ENCODE peak calls at places on chromosomes 2 and 18, in six cellular contexts. One of them, this sample, is unnamed.

GRCh38 chr2:119586085-119586484 is 41.8 kb downstream of the CFAP221 start:
- DNase-seq in RWPE1: no peak
- DNase-seq in upper lobe of right lung: no peak
- DNase-seq in CD4-positive, alpha-beta T cell: no peak
- DNase-seq in IMR-90: no peak
- DNase-seq in mesendoderm: peak; percentile 10
- DNase-seq in this sample: no peak

GRCh38 chr2:167582619-167583018 is 664.8 kb downstream of the STK39 start:
- DNase-seq in RWPE1: no peak
- DNase-seq in mesendoderm: peak; percentile 27
- DNase-seq in upper lobe of right lung: no peak
- DNase-seq in IMR-90: no peak
- DNase-seq in CD4-positive, alpha-beta T cell: no peak
- DNase-seq in this sample: no peak

GRCh38 chr18:61892683-61893303 is at the start of gene RNF152:
- DNase-seq in CD4-positive, alpha-beta T cell: no peak
- DNase-seq in mesendoderm: peak; percentile 85
- DNase-seq in IMR-90: peak; percentile 25
- DNase-seq in RWPE1: peak; percentile 23
- DNase-seq in upper lobe of right lung: peak; percentile 63
- DNase-seq in this sample: peak; percentile 25

GRCh38 chr18:48781041-48781989 is 169.4 kb downstream of the SMAD7 start:
- DNase-seq in mesendoderm: peak; percentile 80
- DNase-seq in upper lobe of right lung: peak; percentile 95
- DNase-seq in IMR-90: peak; percentile 39
- DNase-seq in CD4-positive, alpha-beta T cell: no peak
- DNase-seq in RWPE1: no peak
- DNase-seq in this sample: peak; percentile 63

GRCh38 chr18:70387018-70387417 is 98.2 kb downstream of the SOCS6 start:
- DNase-seq in CD4-positive, alpha-beta T cell: no peak
- DNase-seq in IMR-90: no peak
- DNase-seq in upper lobe of right lung: no peak
- DNase-seq in mesendoderm: no peak
- DNase-seq in RWPE1: no peak
- DNase-seq in this sample: no peak

GRCh38 chr2:239321596-239322413 is 79.0 kb downstream of the HDAC4 start:
- DNase-seq in mesendoderm: no peak
- DNase-seq in CD4-positive, alpha-beta T cell: no peak
- DNase-seq in IMR-90: no peak
- DNase-seq in RWPE1: no peak
- DNase-seq in upper lobe of right lung: no peak
- DNase-seq in this sample: no peak

GRCh38 chr2:157789161-157789720 is 86.9 kb downstream of the ACVR1 start:
- DNase-seq in RWPE1: no peak
- DNase-seq in mesendoderm: no peak
- DNase-seq in upper lobe of right lung: no peak
- DNase-seq in IMR-90: peak; percentile 23
- DNase-seq in CD4-positive, alpha-beta T cell: no peak
- DNase-seq in this sample: no peak

GRCh38 chr2:163681765-163682164 is 54.0 kb downstream of the FIGN start:
- DNase-seq in CD4-positive, alpha-beta T cell: no peak
- DNase-seq in mesendoderm: no peak
- DNase-seq in RWPE1: no peak
- DNase-seq in upper lobe of right lung: no peak
- DNase-seq in IMR-90: peak; percentile 17
- DNase-seq in this sample: no peak

GRCh38 chr2:46376586-46377286 is 79.5 kb downstream of the EPAS1 start:
- DNase-seq in IMR-90: no peak
- DNase-seq in RWPE1: no peak
- DNase-seq in CD4-positive, alpha-beta T cell: no peak
- DNase-seq in mesendoderm: peak; percentile 18
- DNase-seq in upper lobe of right lung: no peak
- DNase-seq in this sample: no peak

GRCh38 chr2:88002359-88002707 is 14.0 kb downstream of the RNU2-63P start:
- DNase-seq in CD4-positive, alpha-beta T cell: no peak
- DNase-seq in mesendoderm: no peak
- DNase-seq in upper lobe of right lung: no peak
- DNase-seq in IMR-90: no peak
- DNase-seq in RWPE1: no peak
- DNase-seq in this sample: no peak

GRCh38 chr2:187208199-187208785 is 239.8 kb downstream of the CALCRL start:
- DNase-seq in upper lobe of right lung: no peak
- DNase-seq in CD4-positive, alpha-beta T cell: no peak
- DNase-seq in IMR-90: no peak
- DNase-seq in RWPE1: no peak
- DNase-seq in mesendoderm: no peak
- DNase-seq in this sample: no peak

GRCh38 chr18:63098014-63098981 is 221.3 kb downstream of the BCL2 start:
- DNase-seq in RWPE1: no peak
- DNase-seq in CD4-positive, alpha-beta T cell: no peak
- DNase-seq in mesendoderm: no peak
- DNase-seq in IMR-90: no peak
- DNase-seq in upper lobe of right lung: no peak
- DNase-seq in this sample: no peak

GRCh38 chr2:128309341-128310093 is 9.2 kb downstream of the HS6ST1 start:
- DNase-seq in IMR-90: peak; percentile 86
- DNase-seq in RWPE1: no peak
- DNase-seq in mesendoderm: no peak
- DNase-seq in upper lobe of right lung: peak; percentile 68
- DNase-seq in CD4-positive, alpha-beta T cell: no peak
- DNase-seq in this sample: no peak

GRCh38 chr2:439077-439476 is 151.2 kb upstream of the ALKAL2 start:
- DNase-seq in mesendoderm: no peak
- DNase-seq in RWPE1: no peak
- DNase-seq in CD4-positive, alpha-beta T cell: no peak
- DNase-seq in upper lobe of right lung: no peak
- DNase-seq in IMR-90: no peak
- DNase-seq in this sample: no peak

GRCh38 chr18:32446780-32447179 is 23.9 kb downstream of the GAREM1 start:
- DNase-seq in upper lobe of right lung: no peak
- DNase-seq in IMR-90: no peak
- DNase-seq in mesendoderm: no peak
- DNase-seq in CD4-positive, alpha-beta T cell: no peak
- DNase-seq in RWPE1: no peak
- DNase-seq in this sample: no peak

GRCh38 chr18:47250415-47251046 is 929 bp downstream of the SKOR2 start:
- DNase-seq in RWPE1: no peak
- DNase-seq in upper lobe of right lung: no peak
- DNase-seq in mesendoderm: peak; percentile 55
- DNase-seq in CD4-positive, alpha-beta T cell: no peak
- DNase-seq in IMR-90: no peak
- DNase-seq in this sample: no peak

GRCh38 chr18:49944681-49945080 is 131.3 kb upstream of the ACAA2 start:
- DNase-seq in upper lobe of right lung: no peak
- DNase-seq in mesendoderm: peak; percentile 55
- DNase-seq in CD4-positive, alpha-beta T cell: no peak
- DNase-seq in IMR-90: peak; percentile 7
- DNase-seq in RWPE1: no peak
- DNase-seq in this sample: no peak

GRCh38 chr2:168515502-168515901 is 59.4 kb downstream of the CERS6 start:
- DNase-seq in mesendoderm: no peak
- DNase-seq in RWPE1: peak; percentile 62
- DNase-seq in IMR-90: peak; percentile 76
- DNase-seq in upper lobe of right lung: no peak
- DNase-seq in CD4-positive, alpha-beta T cell: no peak
- DNase-seq in this sample: no peak

GRCh38 chr2:61343141-61343540 is 127.7 kb downstream of the USP34 start:
- DNase-seq in CD4-positive, alpha-beta T cell: no peak
- DNase-seq in RWPE1: no peak
- DNase-seq in upper lobe of right lung: no peak
- DNase-seq in IMR-90: no peak
- DNase-seq in mesendoderm: no peak
- DNase-seq in this sample: no peak

GRCh38 chr18:76494541-76495403 is at the start of gene ZNF516:
- DNase-seq in RWPE1: peak; percentile 13
- DNase-seq in CD4-positive, alpha-beta T cell: no peak
- DNase-seq in mesendoderm: peak; percentile 49
- DNase-seq in IMR-90: peak; percentile 34
- DNase-seq in upper lobe of right lung: no peak
- DNase-seq in this sample: no peak

GRCh38 chr2:85994421-85994777 is 105.6 kb upstream of the ST3GAL5 start:
- DNase-seq in mesendoderm: no peak
- DNase-seq in upper lobe of right lung: no peak
- DNase-seq in RWPE1: no peak
- DNase-seq in IMR-90: no peak
- DNase-seq in CD4-positive, alpha-beta T cell: no peak
- DNase-seq in this sample: no peak
- H3K27ac ChIP-seq in mesendoderm: no peak overlapping the region
- H3K27ac ChIP-seq in upper lobe of right lung: peak overlapping the region; percentile 51
- H3K27ac ChIP-seq in RWPE1: no peak overlapping the region
- H3K27ac ChIP-seq in IMR-90: no peak overlapping the region
- H3K27ac ChIP-seq in CD4-positive, alpha-beta T cell: no peak overlapping the region
- H3K27ac ChIP-seq in this sample: peak overlapping the region; percentile 30

GRCh38 chr2:42314892-42315468 is 46.0 kb downstream of the COX7A2L start:
- DNase-seq in upper lobe of right lung: no peak
- DNase-seq in mesendoderm: no peak
- DNase-seq in IMR-90: peak; percentile 96
- DNase-seq in CD4-positive, alpha-beta T cell: no peak
- DNase-seq in RWPE1: peak; percentile 69
- DNase-seq in this sample: no peak
- H3K27ac ChIP-seq in upper lobe of right lung: no peak overlapping the region
- H3K27ac ChIP-seq in mesendoderm: no peak overlapping the region
- H3K27ac ChIP-seq in IMR-90: peak overlapping the region; percentile 81
- H3K27ac ChIP-seq in CD4-positive, alpha-beta T cell: no peak overlapping the region
- H3K27ac ChIP-seq in RWPE1: no peak overlapping the region
- H3K27ac ChIP-seq in this sample: no peak overlapping the region

GRCh38 chr18:12839526-12840196 is 44.4 kb downstream of the PTPN2 start:
- DNase-seq in mesendoderm: no peak
- DNase-seq in IMR-90: no peak
- DNase-seq in RWPE1: no peak
- DNase-seq in CD4-positive, alpha-beta T cell: no peak
- DNase-seq in upper lobe of right lung: no peak
- DNase-seq in this sample: no peak
- H3K27ac ChIP-seq in mesendoderm: no peak overlapping the region
- H3K27ac ChIP-seq in IMR-90: no peak overlapping the region
- H3K27ac ChIP-seq in RWPE1: no peak overlapping the region
- H3K27ac ChIP-seq in CD4-positive, alpha-beta T cell: peak overlapping the region; percentile 25
- H3K27ac ChIP-seq in upper lobe of right lung: peak overlapping the region; percentile 90
- H3K27ac ChIP-seq in this sample: peak overlapping the region; percentile 36

GRCh38 chr2:159076233-159076632 is 107.8 kb downstream of the TANC1 start:
- DNase-seq in RWPE1: no peak
- DNase-seq in mesendoderm: no peak
- DNase-seq in IMR-90: peak; percentile 93
- DNase-seq in upper lobe of right lung: no peak
- DNase-seq in CD4-positive, alpha-beta T cell: no peak
- DNase-seq in this sample: no peak
- H3K27ac ChIP-seq in RWPE1: no peak overlapping the region
- H3K27ac ChIP-seq in mesendoderm: no peak overlapping the region
- H3K27ac ChIP-seq in IMR-90: no peak overlapping the region
- H3K27ac ChIP-seq in upper lobe of right lung: no peak overlapping the region
- H3K27ac ChIP-seq in CD4-positive, alpha-beta T cell: no peak overlapping the region
- H3K27ac ChIP-seq in this sample: no peak overlapping the region

GRCh38 chr2:1663621-1664020 is 80.7 kb downstream of the PXDN start:
- DNase-seq in RWPE1: no peak
- DNase-seq in mesendoderm: no peak
- DNase-seq in CD4-positive, alpha-beta T cell: no peak
- DNase-seq in IMR-90: no peak
- DNase-seq in upper lobe of right lung: no peak
- DNase-seq in this sample: no peak
- H3K27ac ChIP-seq in RWPE1: peak overlapping the region; percentile 11
- H3K27ac ChIP-seq in mesendoderm: no peak overlapping the region
- H3K27ac ChIP-seq in CD4-positive, alpha-beta T cell: no peak overlapping the region
- H3K27ac ChIP-seq in IMR-90: no peak overlapping the region
- H3K27ac ChIP-seq in upper lobe of right lung: no peak overlapping the region
- H3K27ac ChIP-seq in this sample: no peak overlapping the region

GRCh38 chr2:25654801-25655200 is 18.6 kb downstream of the DTNB start:
- DNase-seq in mesendoderm: no peak
- DNase-seq in upper lobe of right lung: no peak
- DNase-seq in CD4-positive, alpha-beta T cell: no peak
- DNase-seq in RWPE1: no peak
- DNase-seq in IMR-90: no peak
- DNase-seq in this sample: no peak
- H3K27ac ChIP-seq in mesendoderm: no peak overlapping the region
- H3K27ac ChIP-seq in upper lobe of right lung: no peak overlapping the region
- H3K27ac ChIP-seq in CD4-positive, alpha-beta T cell: no peak overlapping the region
- H3K27ac ChIP-seq in RWPE1: no peak overlapping the region
- H3K27ac ChIP-seq in IMR-90: no peak overlapping the region
- H3K27ac ChIP-seq in this sample: no peak overlapping the region

GRCh38 chr18:22838639-22839487 is 94.3 kb upstream of the RBBP8 start:
- DNase-seq in mesendoderm: peak; percentile 54
- DNase-seq in IMR-90: no peak
- DNase-seq in CD4-positive, alpha-beta T cell: no peak
- DNase-seq in upper lobe of right lung: no peak
- DNase-seq in RWPE1: no peak
- DNase-seq in this sample: no peak
- H3K27ac ChIP-seq in mesendoderm: no peak overlapping the region
- H3K27ac ChIP-seq in IMR-90: peak overlapping the region; percentile 69
- H3K27ac ChIP-seq in CD4-positive, alpha-beta T cell: no peak overlapping the region
- H3K27ac ChIP-seq in upper lobe of right lung: no peak overlapping the region
- H3K27ac ChIP-seq in RWPE1: no peak overlapping the region
- H3K27ac ChIP-seq in this sample: no peak overlapping the region

DNA sequence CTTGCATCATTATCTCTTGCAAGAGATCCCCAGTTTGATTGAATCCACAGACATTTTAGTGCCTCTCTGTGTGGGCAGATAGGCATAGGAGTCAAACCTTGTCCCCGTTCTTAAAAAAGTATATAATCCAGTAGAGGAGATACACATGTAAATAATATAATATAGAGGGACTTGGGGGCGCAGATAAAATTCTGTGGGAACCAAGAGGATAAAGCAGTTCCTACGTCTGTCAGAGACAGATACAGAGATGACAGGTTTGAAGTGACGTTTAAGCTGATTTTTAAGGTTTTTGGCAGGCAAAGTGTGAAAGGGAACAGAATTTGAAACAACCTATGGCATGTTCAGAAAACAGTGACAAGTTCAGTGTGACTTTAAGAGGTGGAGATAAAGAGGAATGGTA is 63.1 kb downstream of the CAB39 start:
- DNase-seq in RWPE1: no peak
- DNase-seq in mesendoderm: no peak
- DNase-seq in CD4-positive, alpha-beta T cell: no peak
- DNase-seq in IMR-90: no peak
- DNase-seq in upper lobe of right lung: no peak
- DNase-seq in this sample: no peak
- H3K27ac ChIP-seq in RWPE1: no peak overlapping the region
- H3K27ac ChIP-seq in mesendoderm: no peak overlapping the region
- H3K27ac ChIP-seq in CD4-positive, alpha-beta T cell: no peak overlapping the region
- H3K27ac ChIP-seq in IMR-90: no peak overlapping the region
- H3K27ac ChIP-seq in upper lobe of right lung: no peak overlapping the region
- H3K27ac ChIP-seq in this sample: no peak overlapping the region

This sample was measured in caudate nucleus.